ENCODE peak calls at places on chromosomes 7 and 10, in ten cellular contexts. K is adrenal gland, F is esophagus squamous epithelium, I is right lobe of liver, H is uterus, X is IMR-90, E is HepG2, A is NB4, O is stomach, N is HCT116. Y is an unnamed sample.
A peak's percentile ranks its signal among the peaks of the same experiment; 100 is the strongest.

GRCh38 chr10:921471-922414 is 9.8 kb downstream of the LARP4B start:
- DNase-seq in K (no peak), F (no peak), I (no peak), H (no peak), X (peak; percentile 72), E (no peak), A (no peak), O (no peak), N (no peak), Y (no peak)

GRCh38 chr7:78218051-78218450 is 419.5 kb downstream of the PHTF2 start:
- DNase-seq in K (no peak), F (no peak), I (no peak), H (no peak), X (peak; percentile 79), E (no peak), A (no peak), O (no peak), N (no peak), Y (no peak)

GRCh38 chr7:128747327-128748079 is 8.3 kb downstream of the CALU start:
- DNase-seq in K (no peak), F (no peak), I (no peak), H (no peak), X (no peak), E (no peak), A (no peak), O (no peak), N (no peak), Y (no peak)

GRCh38 chr10:43689618-43689954 is 40.9 kb upstream of the ZNF32 start:
- DNase-seq in K (peak; percentile 54), F (no peak), I (peak; percentile 64), H (peak; percentile 68), X (no peak), E (no peak), A (peak; percentile 63), O (peak; percentile 68), N (no peak), Y (peak; percentile 44)

GRCh38 chr7:21805793-21806192 is 139.9 kb downstream of the CDCA7L start:
- DNase-seq in K (no peak), F (no peak), I (no peak), H (no peak), X (no peak), E (no peak), A (no peak), O (no peak), N (no peak), Y (no peak)

GRCh38 chr10:123144697-123145541 is 3.0 kb upstream of the HMX2 start:
- DNase-seq in K (no peak), F (no peak), I (no peak), H (no peak), X (no peak), E (no peak), A (peak; percentile 22), O (no peak), N (no peak), Y (no peak)

GRCh38 chr7:31958216-31958615 is 112.0 kb downstream of the PDE1C start:
- DNase-seq in K (no peak), F (no peak), I (no peak), H (no peak), X (peak; percentile 70), E (no peak), A (no peak), O (no peak), N (no peak), Y (no peak)

GRCh38 chr7:142954680-142955268 is 7.4 kb downstream of the KEL start:
- DNase-seq in K (no peak), F (no peak), I (no peak), H (no peak), X (no peak), E (no peak), A (peak; percentile 59), O (no peak), N (no peak), Y (no peak)

GRCh38 chr7:128860158-128861073 is 2.2 kb upstream of the ATP6V1F start:
- DNase-seq in K (no peak), F (no peak), I (no peak), H (no peak), X (peak; percentile 81), E (no peak), A (peak; percentile 52), O (no peak), N (no peak), Y (no peak)

GRCh38 chr7:115217373-115217772 is 295.5 kb downstream of the MDFIC start:
- DNase-seq in K (no peak), F (no peak), I (no peak), H (no peak), X (no peak), E (no peak), A (no peak), O (no peak), N (no peak), Y (no peak)

DNA sequence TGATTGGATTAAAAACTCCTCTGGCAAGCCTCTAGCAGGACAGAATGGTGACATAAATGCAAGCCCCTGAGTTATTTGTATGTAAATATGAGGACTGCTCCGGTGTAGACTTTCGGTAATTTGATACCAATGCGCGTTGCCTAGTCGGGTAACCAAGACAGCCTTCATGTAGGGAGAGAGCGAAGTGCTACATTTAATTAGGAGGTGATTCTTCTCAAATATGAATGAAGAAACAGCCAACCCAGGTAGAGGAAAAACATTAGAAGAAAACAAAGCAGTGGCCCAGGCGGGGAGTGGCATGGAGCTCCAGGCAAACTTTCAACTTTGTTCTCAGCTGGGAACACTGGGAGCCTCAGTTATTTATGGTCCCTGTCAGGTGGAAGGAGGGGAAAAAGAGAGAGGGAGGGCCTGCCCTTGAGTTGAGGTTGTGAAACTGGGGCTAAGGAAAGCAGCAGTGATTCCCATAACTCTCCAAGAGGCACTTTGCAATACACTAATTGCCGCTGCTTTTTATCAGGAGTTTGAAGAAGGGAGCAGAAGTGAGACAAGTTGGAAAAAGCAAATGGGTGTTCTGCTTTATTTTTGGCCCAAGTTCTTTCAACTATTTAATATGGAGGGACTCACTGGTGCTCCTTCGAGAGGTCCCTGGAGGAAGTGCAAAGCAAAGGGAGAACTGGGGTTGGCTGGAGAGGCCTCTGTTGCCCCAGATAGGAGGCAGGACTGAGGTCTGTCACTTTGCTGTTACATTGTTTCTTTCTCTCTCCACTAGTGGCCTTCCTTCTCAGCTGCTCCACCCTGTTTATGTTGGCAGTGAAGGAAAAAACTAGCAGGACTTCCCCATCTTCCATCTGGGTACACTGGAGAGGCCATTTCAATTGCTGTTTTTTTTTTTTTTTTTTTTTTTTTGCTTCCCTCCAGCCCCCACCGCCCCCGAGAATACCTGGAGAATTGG is 234.6 kb upstream of the CCDC6 start:
- DNase-seq in K (peak; percentile 31), F (no peak), I (no peak), H (peak; percentile 56), X (peak; percentile 13), E (peak; percentile 2), A (no peak), O (no peak), N (no peak), Y (no peak)
- TF ChIP-seq POLR2A in K (no peak), F (no peak), I (no peak), H (no peak), X (no peak), E (no peak), A (no peak), O (no peak), N (no peak), Y (no peak)

GRCh38 chr10:80160361-80161128 is 28.0 kb downstream of the PLAC9 start:
- DNase-seq in K (no peak), F (no peak), I (no peak), H (no peak), X (no peak), E (no peak), A (no peak), O (no peak), N (no peak), Y (no peak)
- TF ChIP-seq POLR2A in K (no peak), F (no peak), I (no peak), H (no peak), X (no peak), E (no peak), A (no peak), O (no peak), N (no peak), Y (no peak)

GRCh38 chr7:82288769-82289535 is 154.6 kb downstream of the CACNA2D1 start:
- DNase-seq in K (no peak), F (no peak), I (no peak), H (no peak), X (no peak), E (no peak), A (no peak), O (no peak), N (no peak), Y (no peak)
- TF ChIP-seq POLR2A in K (no peak), F (no peak), I (no peak), H (no peak), X (no peak), E (no peak), A (no peak), O (no peak), N (no peak), Y (no peak)

DNA sequence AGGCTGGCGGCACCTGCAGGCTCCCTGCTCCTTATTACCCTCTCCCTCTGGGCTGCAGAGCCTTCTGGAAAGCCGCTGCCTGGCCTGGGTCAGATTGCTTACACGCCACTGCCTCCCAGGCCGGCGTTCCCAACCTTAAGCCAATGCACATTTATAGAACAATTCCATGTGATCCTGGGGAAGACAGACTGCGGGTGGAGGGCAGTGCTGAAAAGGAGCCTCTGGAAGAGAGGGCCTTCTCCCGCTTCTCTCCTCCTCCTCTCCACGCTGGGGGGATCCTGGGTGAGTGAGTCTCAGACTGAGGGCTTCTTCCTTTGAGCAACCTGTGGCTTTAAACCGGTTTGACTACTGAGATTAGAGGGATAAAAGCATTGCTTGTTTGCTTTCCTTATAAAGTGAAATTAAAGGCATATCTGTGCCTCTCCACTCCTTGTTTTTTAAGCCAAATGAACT is 5.5 kb downstream of the TACC2 start:
- DNase-seq in K (no peak), F (no peak), I (no peak), H (peak; percentile 31), X (no peak), E (no peak), A (no peak), O (peak; percentile 73), N (no peak), Y (no peak)
- TF ChIP-seq POLR2A in K (no peak), F (peak; percentile 51), I (no peak), H (no peak), X (no peak), E (no peak), A (no peak), O (no peak), N (no peak), Y (no peak)

DNA sequence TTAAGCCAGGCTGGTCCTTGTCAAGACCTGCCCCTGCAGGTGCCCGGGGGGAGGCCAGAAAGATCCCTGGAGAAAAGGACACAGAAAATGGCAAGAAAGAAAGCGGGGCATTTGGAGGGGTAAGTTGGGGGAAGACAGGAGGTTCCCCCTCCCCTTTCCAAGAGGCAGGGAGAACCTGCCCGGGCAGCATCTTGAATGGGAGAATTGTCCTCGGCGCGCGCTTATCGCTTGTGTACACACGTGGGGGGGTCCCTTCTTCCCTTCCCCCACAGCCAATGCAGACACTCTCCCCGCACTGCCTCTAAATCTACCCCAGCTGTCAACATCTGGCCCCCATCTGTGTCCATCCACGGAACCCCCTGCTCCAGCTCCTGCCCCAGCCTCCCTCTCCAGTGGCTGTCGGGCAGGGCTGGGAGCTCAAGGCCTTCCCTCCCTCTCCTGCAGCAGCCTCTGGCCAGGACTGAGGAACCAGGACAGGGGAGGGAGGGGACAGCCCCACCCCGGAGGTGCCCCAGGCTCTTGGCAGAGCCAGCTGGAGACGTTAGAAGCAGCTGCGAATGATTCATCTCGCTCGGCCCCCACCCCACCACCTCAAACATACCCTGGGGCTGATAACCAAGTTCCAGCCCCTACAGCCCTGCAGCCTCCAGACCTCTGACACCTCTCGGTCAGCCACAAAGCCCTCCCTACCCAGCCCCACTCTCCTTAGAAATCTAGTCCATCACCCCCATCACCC is 25.3 kb downstream of the EPHB4 start:
- DNase-seq in K (peak; percentile 93), F (no peak), I (no peak), H (peak; percentile 75), X (peak; percentile 87), E (peak; percentile 66), A (peak; percentile 97), O (peak; percentile 75), N (no peak), Y (no peak)
- TF ChIP-seq POLR2A in K (peak; percentile 32), F (no peak), I (no peak), H (no peak), X (no peak), E (no peak), A (no peak), O (no peak), N (no peak), Y (no peak)